ENCODE peak calls at places on chromosomes 16 and 17, in four cellular contexts. Q, Z, L and O are unnamed samples.

GRCh38 chr17:78378225-78379133 is at the start of gene PGS1:
- DNase-seq in Q (peak; percentile 53), Z (peak; percentile 71), L (peak; percentile 42), O (no peak)

GRCh38 chr16:64627781-64628180 is 494.1 kb downstream of the CDH11 start:
- DNase-seq in Q (no peak), Z (no peak), L (no peak), O (no peak)

GRCh38 chr17:19555746-19556145 is 22.1 kb downstream of the SLC47A1 start:
- DNase-seq in Q (no peak), Z (no peak), L (no peak), O (no peak)

GRCh38 chr17:20256144-20256543 is 211.2 kb downstream of the LGALS9B start:
- DNase-seq in Q (no peak), Z (no peak), L (no peak), O (no peak)

GRCh38 chr17:2883544-2884203 is 87.4 kb downstream of the RAP1GAP2 start:
- DNase-seq in Q (no peak), Z (no peak), L (no peak), O (no peak)

GRCh38 chr17:43871947-43872690 is 25.1 kb downstream of the CD300LG start:
- DNase-seq in Q (no peak), Z (no peak), L (no peak), O (no peak)

GRCh38 chr16:22008215-22009142 is 568 bp downstream of the MOSMO start:
- DNase-seq in Q (no peak), Z (peak; percentile 36), L (no peak), O (no peak)

GRCh38 chr16:22379656-22380055 is 5.2 kb upstream of the CDR2 start:
- DNase-seq in Q (no peak), Z (no peak), L (no peak), O (no peak)

GRCh38 chr16:10675861-10676260 is 18.9 kb downstream of the TEKT5 start:
- DNase-seq in Q (no peak), Z (no peak), L (no peak), O (no peak)

GRCh38 chr16:75138636-75139035 is 9.7 kb upstream of the ZFP1 start:
- DNase-seq in Q (no peak), Z (no peak), L (no peak), O (no peak)

GRCh38 chr16:62240722-62241121 is 204.5 kb upstream of the CDH8 start:
- DNase-seq in Q (no peak), Z (no peak), L (no peak), O (no peak)

GRCh38 chr17:47967607-47968252 is 3.2 kb upstream of the CDK5RAP3 start:
- DNase-seq in Q (peak; percentile 66), Z (no peak), L (no peak), O (no peak)